ENCODE peak calls at places on chromosomes 3 and 15, in eight cellular contexts. E, I, W, A, R, O, P and F are unnamed samples. For H3K36me3 and H3K27me3, the result is how much of the 10 kb centered on the place peaks cover.

GRCh38 chr3:22734756-22735155 is 468.4 kb upstream of the UBE2E2 start:
- DNase-seq in A (no peak), R (peak), E (no peak), O (no peak), I (no peak), P (no peak), W (no peak), F (no peak)

GRCh38 chr15:58556541-58556940 is 124.8 kb downstream of the LIPC start:
- DNase-seq in E (no peak), W (no peak), P (no peak), R (no peak), O (no peak), A (no peak), I (no peak), F (no peak)

GRCh38 chr3:147656023-147656422 is 246.9 kb downstream of the ZIC1 start:
- DNase-seq in W (no peak), E (no peak), P (no peak), I (no peak), O (no peak), A (no peak), R (no peak), F (no peak)

GRCh38 chr3:27905625-27906024 is 183.5 kb upstream of the EOMES start:
- DNase-seq in R (no peak), I (no peak), P (peak), A (no peak), W (peak), O (no peak), E (no peak), F (no peak)

GRCh38 chr3:128650096-128651050 is at the start of gene RPN1:
- DNase-seq in A (peak), P (peak), I (peak), W (peak), E (peak), R (peak), O (peak), F (peak)

GRCh38 chr3:13539285-13539625 is 9.7 kb upstream of the FBLN2 start:
- DNase-seq in R (peak), E (no peak), I (no peak), P (no peak), O (no peak), W (no peak), A (no peak), F (no peak)

GRCh38 chr3:141955163-141955562 is 78.7 kb downstream of the ATP1B3 start:
- DNase-seq in E (no peak), P (no peak), R (no peak), W (no peak), O (no peak), A (no peak), I (no peak), F (no peak)

GRCh38 chr3:107846282-107846852 is 244.5 kb downstream of the CD47 start:
- DNase-seq in A (peak), O (no peak), P (peak), W (peak), I (peak), E (peak), R (peak), F (peak)

GRCh38 chr15:50883903-50884302 is 24.6 kb upstream of the AP4E1 start:
- DNase-seq in E (peak), I (peak), P (peak), A (no peak), W (peak), R (peak), O (no peak), F (no peak)

GRCh38 chr15:83123529-83123928 is 16.1 kb downstream of the TM6SF1 start:
- DNase-seq in I (no peak), A (no peak), R (no peak), W (no peak), E (no peak), P (no peak), O (no peak), F (no peak)

GRCh38 chr3:183491923-183492848 is 63.3 kb downstream of the KLHL6 start:
- DNase-seq in R (no peak), I (no peak), W (no peak), A (no peak), O (no peak), E (peak), P (no peak), F (no peak)

GRCh38 chr3:24640330-24640877 is 145.8 kb upstream of the THRB start:
- DNase-seq in O (no peak), R (peak), W (peak), P (no peak), I (no peak), A (no peak), E (no peak), F (peak)

GRCh38 chr3:4726549-4726948 is 233.4 kb downstream of the ITPR1 start:
- DNase-seq in R (no peak), W (no peak), I (no peak), E (no peak), A (no peak), P (no peak), O (no peak), F (no peak)

GRCh38 chr3:148466143-148466542 is 231.6 kb upstream of the AGTR1 start:
- DNase-seq in P (no peak), E (no peak), R (no peak), A (no peak), I (no peak), O (no peak), W (no peak), F (no peak)

GRCh38 chr15:59174846-59175831 is 31.5 kb upstream of the LDHAL6B start:
- DNase-seq in E (peak), A (peak), O (no peak), W (peak), P (no peak), I (peak), R (peak), F (peak)

DNA sequence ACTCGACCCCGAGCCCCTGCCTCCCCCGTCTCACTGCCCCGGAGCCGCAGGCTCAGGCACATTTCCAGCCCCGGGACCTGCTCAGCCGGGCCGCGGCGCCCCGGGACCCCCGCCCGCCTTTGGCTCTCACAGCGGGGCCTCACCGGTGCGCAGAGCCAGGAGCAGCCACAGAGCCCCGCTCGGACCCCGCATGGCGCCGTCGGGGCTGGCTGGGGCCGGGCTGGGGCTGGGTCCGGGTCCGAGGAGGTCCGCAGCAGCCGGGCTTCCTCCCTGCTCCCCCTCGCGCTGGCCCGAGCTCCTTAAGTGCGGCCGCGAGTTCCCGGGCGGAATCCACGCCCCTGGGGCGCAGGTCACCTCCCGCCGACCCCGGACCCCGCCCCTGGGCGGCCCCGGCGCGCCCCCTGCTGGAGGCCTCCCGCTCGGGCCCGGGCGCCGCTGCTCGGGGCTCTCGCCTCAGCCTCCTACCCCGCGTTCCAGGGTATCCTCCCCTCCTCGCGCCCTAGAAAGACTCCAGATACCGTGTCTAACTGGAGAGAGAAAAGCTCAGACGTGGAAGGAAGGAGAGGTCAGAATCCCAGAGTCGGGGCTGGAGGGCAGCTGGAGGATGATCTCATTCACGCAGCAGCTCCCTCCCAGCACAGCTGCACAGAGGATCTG is at the start of gene MELTF:
- DNase-seq in W (peak), E (peak), A (no peak), P (peak), I (peak), O (peak), R (peak), F (peak)
- H3K4me3 ChIP-seq in W (peak), E (peak), A (peak), P (peak), I (no peak), O (peak), R (peak), F (peak)

DNA sequence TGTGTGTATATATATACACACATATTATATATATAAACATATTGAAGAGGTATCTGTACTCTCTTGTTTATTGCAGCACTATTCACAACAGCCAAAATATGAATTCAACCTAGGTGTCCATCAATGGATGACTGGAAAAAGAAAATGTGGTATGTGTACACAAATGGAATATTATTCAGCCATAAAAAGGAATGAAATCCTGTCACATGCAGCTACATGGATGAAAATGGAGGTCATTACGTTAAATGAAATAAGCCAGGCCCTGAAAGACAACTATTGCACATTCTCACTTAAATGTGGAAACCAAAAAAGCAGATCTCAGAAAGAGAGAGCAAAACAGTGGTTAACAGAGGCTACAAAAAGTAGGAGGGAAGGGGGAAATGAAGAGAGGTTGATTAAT is 49.5 kb downstream of the CEP70 start:
- DNase-seq in O (no peak), A (no peak), R (no peak), I (no peak), W (no peak), P (no peak), E (no peak), F (no peak)
- H3K36me3 ChIP-seq in O (under half), A (half or more), R (under half), I (under half), W (under half), P (under half), E (under half), F (under half)

DNA sequence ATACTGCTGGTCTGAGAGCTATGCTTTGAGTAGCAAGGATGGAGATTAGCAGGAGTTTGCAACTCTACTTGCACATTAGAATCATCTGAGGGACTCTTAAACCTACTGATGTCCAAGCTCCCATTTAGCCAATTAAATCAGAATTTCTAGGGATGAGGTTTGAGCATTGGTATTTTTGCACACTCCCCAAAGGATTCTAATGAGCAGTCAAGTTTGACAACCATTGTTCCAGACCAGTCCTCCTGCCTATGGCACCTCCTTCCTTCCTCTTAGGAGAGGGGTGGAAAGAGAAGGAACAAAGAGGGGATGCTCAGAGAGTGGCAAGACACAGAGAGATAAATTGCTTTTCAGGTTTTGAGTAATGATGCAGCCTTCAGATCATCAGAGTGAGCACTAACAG is 275.5 kb upstream of the ROPN1 start:
- DNase-seq in E (no peak), P (no peak), I (no peak), O (no peak), A (no peak), W (no peak), R (no peak), F (no peak)
- H3K27me3 ChIP-seq in E (under half), P (under half), I (under half), O (under half), A (under half), W (under half), R (under half), F (under half)

GRCh38 chr3:112640333-112640863 is 545 bp downstream of the CCDC80 start:
- DNase-seq in A (no peak), R (peak), O (no peak), P (no peak), I (no peak), E (no peak), W (no peak), F (peak)
- H3K4me3 ChIP-seq in A (peak), R (peak), O (peak), P (no peak), I (no peak), E (peak), W (no peak), F (peak)

GRCh38 chr15:85742186-85742751 is 52.5 kb downstream of the KLHL25 start:
- DNase-seq in O (no peak), W (no peak), E (no peak), I (no peak), A (no peak), R (peak), P (no peak), F (peak)

GRCh38 chr15:85743392-85744045 is 51.2 kb downstream of the KLHL25 start:
- DNase-seq in E (no peak), A (no peak), R (no peak), W (no peak), P (no peak), O (no peak), I (no peak), F (peak)

GRCh38 chr15:85746641-85747040 is 48.1 kb downstream of the KLHL25 start:
- DNase-seq in O (no peak), A (no peak), E (no peak), I (no peak), P (no peak), R (no peak), W (no peak), F (no peak)

GRCh38 chr15:85745525-85745924 is 49.2 kb downstream of the KLHL25 start:
- DNase-seq in A (no peak), E (no peak), P (no peak), O (no peak), I (no peak), W (no peak), R (no peak), F (peak)

DNA sequence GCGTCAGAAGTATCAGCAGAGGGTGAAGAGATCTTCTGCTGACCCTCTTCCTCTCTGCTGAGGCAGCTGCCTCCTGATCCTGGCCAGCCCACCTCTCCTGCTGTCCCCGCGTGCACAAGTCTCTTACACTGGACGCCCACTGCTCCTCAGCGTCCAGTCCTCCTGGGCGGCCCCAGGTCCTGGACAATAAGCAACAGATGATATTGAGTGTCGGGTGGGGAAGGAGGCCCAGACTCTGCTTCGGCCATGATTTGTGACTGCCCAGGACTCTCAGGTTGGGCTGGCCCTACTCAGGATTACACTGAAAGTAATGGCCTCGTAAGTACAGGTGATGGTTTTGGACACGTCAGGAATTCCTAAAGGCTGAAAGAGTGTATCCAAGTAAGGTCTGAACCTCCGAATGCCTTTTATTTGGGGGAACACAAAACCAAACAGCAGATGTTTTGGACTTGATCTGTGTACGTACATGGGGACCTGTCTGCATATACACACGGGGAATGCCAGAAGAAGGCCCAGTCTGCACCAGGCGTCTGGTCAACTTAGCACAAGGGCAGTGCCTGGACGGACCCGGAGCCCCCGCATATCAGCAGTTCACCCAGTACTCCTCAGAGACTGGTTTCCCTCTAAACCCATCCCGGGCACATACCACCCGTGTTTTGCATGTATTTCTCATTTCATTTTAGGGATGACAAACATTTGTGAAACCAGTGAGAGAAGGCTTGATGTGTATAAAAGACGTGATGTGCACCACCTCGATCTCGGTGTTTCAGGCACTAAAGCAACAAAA is 49.9 kb downstream of the KLHL25 start:
- DNase-seq in O (no peak), R (no peak), E (no peak), A (no peak), I (no peak), W (no peak), P (no peak), F (no peak)
- H3K36me3 ChIP-seq in O (half or more), R (under half), E (under half), A (half or more), I (half or more), W (under half), P (half or more), F (under half)

DNA sequence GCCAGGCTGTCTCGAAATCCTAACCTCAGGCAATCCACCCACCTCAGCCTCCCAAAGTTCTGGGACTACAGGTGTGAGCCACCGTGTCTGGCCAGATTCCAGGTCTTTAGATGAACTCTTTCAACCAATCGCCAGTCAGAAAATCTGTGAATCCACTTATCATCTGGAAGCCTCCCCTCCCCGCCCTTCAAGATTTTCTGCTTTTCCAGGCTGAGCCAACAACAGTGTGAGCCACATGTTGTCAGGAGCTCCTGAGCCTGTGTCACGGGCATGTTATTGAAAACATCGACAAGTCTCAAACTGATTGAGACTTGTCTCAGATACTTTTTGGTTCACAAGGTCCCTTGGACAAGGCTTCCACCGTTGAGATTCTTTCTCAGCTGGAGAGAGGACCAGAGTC is 52.0 kb upstream of the TRPM1 start:
- DNase-seq in O (no peak), W (no peak), A (no peak), P (no peak), R (no peak), E (peak), I (no peak), F (no peak)
- H3K27me3 ChIP-seq in O (under half), W (under half), A (under half), P (under half), R (under half), E (under half), I (under half), F (under half)

DNA sequence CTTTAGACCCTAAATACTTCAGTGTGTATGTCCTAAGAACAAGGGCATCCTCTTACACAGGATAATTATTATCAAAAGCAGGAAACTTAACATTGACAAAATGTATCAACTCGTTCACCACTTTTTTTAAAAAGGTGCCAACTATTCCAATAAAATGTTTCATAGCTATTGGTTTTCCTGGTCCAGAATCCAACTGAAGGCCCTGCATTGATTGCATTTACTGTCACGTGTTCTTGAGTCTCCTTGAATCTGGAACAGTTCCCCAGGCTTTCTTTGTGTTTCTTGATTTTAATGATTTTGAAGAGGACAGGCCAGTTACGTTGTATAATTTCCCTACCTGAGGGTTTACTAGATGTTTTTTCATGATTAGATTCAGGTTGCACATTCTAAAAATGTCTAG is 94.6 kb upstream of the ARHGEF3 start:
- DNase-seq in P (no peak), A (no peak), R (no peak), O (no peak), E (no peak), I (no peak), W (no peak), F (no peak)
- H3K4me3 ChIP-seq in P (no peak), A (no peak), R (no peak), O (no peak), E (no peak), I (no peak), W (no peak), F (no peak)

DNA sequence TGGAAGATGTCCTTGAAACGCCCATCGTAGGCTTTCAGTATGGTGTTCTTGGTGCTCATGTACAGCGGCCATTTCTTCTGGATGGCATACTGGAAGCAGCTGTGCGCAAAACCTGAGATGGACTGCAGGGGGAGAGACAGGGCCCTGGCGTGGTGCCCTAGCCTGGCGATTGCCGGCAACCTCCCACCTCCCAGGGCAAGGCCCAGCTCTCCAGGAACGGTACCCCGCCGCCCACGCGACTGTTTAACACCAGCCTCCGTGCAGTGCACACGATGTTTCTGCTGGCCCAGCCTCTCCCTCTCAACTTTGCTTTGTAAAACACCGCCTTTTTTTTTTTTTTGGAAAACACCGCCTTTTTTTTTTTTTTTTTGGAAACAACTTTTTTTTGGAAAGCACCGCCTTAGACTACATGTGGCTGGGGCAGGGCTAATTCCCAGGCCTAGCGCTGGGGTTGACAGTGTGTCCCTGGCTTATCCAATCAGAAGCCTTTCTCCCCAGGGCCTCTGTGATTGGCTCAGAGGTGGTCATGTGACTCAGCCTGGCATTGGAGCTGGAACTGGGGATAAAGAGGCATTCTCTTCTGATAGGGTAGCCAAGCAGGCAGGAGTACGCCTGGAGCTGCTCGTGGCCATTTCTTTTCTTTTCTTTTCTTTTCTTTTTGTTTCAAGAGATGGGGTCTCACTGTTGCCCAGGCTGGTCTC is 14.7 kb downstream of the IDH2 start:
- DNase-seq in E (no peak), P (no peak), I (peak), O (peak), R (peak), W (no peak), A (no peak), F (peak)
- H3K36me3 ChIP-seq in E (under half), P (under half), I (half or more), O (under half), R (under half), W (under half), A (half or more), F (under half)